ENCODE peak calls at places on chromosomes 6 and 20, in nine cellular contexts. P is fibroblast of villous mesenchyme, L is right lobe of liver, C is left ventricle myocardium inferior, Z is GM12878, R is activated B cell treated with CpG ODN at 0.5 μM for 24 hours, X is astrocyte of the cerebellum, W is AG09309, J is HFF-Myc. S is an unnamed sample.

GRCh38 chr6:100296810-100297544 is 167.7 kb downstream of the SIM1 start:
- DNase-seq in P (peak), L (no peak), C (no peak), Z (no peak), R (no peak), X (peak), W (peak), J (peak), S (no peak)

GRCh38 chr6:75279418-75279817 is 5.2 kb downstream of the TMEM30A start:
- DNase-seq in P (no peak), L (no peak), C (no peak), Z (no peak), R (no peak), X (no peak), W (no peak), J (no peak), S (no peak)

GRCh38 chr20:48656661-48657211 is 171.1 kb downstream of the PREX1 start:
- DNase-seq in P (no peak), L (no peak), C (no peak), Z (no peak), R (no peak), X (no peak), W (no peak), J (no peak), S (no peak)

GRCh38 chr6:131762984-131763383 is 44.8 kb upstream of the ENPP1 start:
- DNase-seq in P (no peak), L (no peak), C (no peak), Z (no peak), R (no peak), X (no peak), W (no peak), J (no peak), S (no peak)

GRCh38 chr6:47358440-47359225 is 48.9 kb upstream of the TNFRSF21 start:
- DNase-seq in P (no peak), L (no peak), C (no peak), Z (peak), R (no peak), X (no peak), W (no peak), J (no peak), S (no peak)

GRCh38 chr6:38658768-38659167 is 19.0 kb upstream of the BTBD9 start:
- DNase-seq in P (no peak), L (no peak), C (no peak), Z (no peak), R (no peak), X (no peak), W (no peak), J (no peak), S (no peak)

GRCh38 chr6:43856005-43856765 is 86.2 kb downstream of the VEGFA start:
- DNase-seq in P (peak), L (peak), C (no peak), Z (no peak), R (no peak), X (peak), W (no peak), J (no peak), S (no peak)

GRCh38 chr6:167238169-167238693 is 52.9 kb upstream of the UNC93A start:
- DNase-seq in P (no peak), L (peak), C (no peak), Z (no peak), R (no peak), X (no peak), W (no peak), J (no peak), S (no peak)

GRCh38 chr6:10414766-10415592 is at the start of gene TFAP2A:
- DNase-seq in P (peak), L (no peak), C (no peak), Z (no peak), R (no peak), X (no peak), W (no peak), J (peak), S (no peak)

GRCh38 chr6:1605822-1606532 is 3.7 kb upstream of the FOXC1 start:
- DNase-seq in P (no peak), L (peak), C (no peak), Z (no peak), R (no peak), X (no peak), W (no peak), J (no peak), S (no peak)

GRCh38 chr6:82875573-82876185 is 190.0 kb downstream of the UBE3D start:
- DNase-seq in P (peak), L (no peak), C (no peak), Z (no peak), R (no peak), X (peak), W (peak), J (peak), S (no peak)

DNA sequence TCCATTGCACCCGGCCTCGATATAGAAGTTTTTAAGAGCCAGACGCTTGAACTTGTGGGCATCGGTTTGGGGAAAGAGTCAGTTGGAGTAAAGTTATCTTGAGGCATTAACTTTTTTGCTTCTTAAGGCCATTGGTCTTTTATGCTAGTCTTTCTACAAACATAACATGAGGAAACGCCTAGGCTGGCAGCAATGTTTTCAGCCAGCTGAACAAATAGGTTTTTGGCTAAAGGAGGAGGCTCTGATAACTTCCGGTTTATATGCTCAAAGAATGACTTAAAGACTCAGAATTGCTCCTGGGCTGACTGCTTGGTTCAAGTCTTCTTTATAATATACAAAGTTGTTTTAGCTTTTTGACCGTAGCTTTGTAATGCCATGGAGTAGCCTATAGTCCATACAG is 46.2 kb downstream of the HLA-C start:
- DNase-seq in P (no peak), L (no peak), C (no peak), Z (no peak), R (no peak), X (no peak), W (no peak), J (no peak), S (no peak)
- TF ChIP-seq CTCF in P (no peak), L (no peak), C (no peak), Z (no peak), R (no peak), X (no peak), W (no peak), J (no peak), S (no peak)

GRCh38 chr20:62297449-62298227 is 5.2 kb upstream of the ADRM1 start:
- DNase-seq in P (no peak), L (no peak), C (no peak), Z (no peak), R (no peak), X (no peak), W (no peak), J (no peak), S (no peak)
- TF ChIP-seq CTCF in P (no peak), L (no peak), C (no peak), Z (no peak), R (no peak), X (no peak), W (no peak), J (no peak), S (no peak)

GRCh38 chr6:16839780-16840179 is 78.5 kb upstream of the ATXN1 start:
- DNase-seq in P (no peak), L (no peak), C (no peak), Z (no peak), R (no peak), X (no peak), W (no peak), J (no peak), S (no peak)
- TF ChIP-seq CTCF in P (no peak), L (no peak), C (no peak), Z (no peak), R (no peak), X (no peak), W (no peak), J (no peak), S (no peak)

GRCh38 chr20:9615766-9616454 is 101.5 kb downstream of the LAMP5 start:
- DNase-seq in P (no peak), L (no peak), C (no peak), Z (peak), R (no peak), X (no peak), W (no peak), J (no peak), S (no peak)

GRCh38 chr20:9615118-9615517 is 100.7 kb downstream of the LAMP5 start:
- DNase-seq in P (no peak), L (no peak), C (no peak), Z (no peak), R (no peak), X (no peak), W (no peak), J (no peak), S (no peak)

GRCh38 chr20:9616455-9616805 is 102.0 kb downstream of the LAMP5 start:
- DNase-seq in P (no peak), L (no peak), C (no peak), Z (no peak), R (no peak), X (no peak), W (no peak), J (no peak), S (no peak)

GRCh38 chr20:9617062-9617461 is 102.7 kb downstream of the LAMP5 start:
- DNase-seq in P (peak), L (peak), C (peak), Z (no peak), R (no peak), X (peak), W (peak), J (peak), S (peak)

GRCh38 chr20:9617940-9618339 is 103.5 kb downstream of the LAMP5 start:
- DNase-seq in P (peak), L (no peak), C (no peak), Z (no peak), R (no peak), X (peak), W (no peak), J (no peak), S (no peak)
- TF ChIP-seq CTCF in P (peak), L (peak), C (peak), Z (peak), R (no peak), X (peak), W (peak), J (peak), S (peak)

GRCh38 chr6:18451756-18452155 is 64.6 kb downstream of the RNF144B start:
- DNase-seq in P (no peak), L (no peak), C (no peak), Z (no peak), R (no peak), X (no peak), W (no peak), J (no peak), S (no peak)
- TF ChIP-seq CTCF in P (no peak), L (no peak), C (no peak), Z (no peak), R (no peak), X (no peak), W (no peak), J (no peak), S (no peak)

DNA sequence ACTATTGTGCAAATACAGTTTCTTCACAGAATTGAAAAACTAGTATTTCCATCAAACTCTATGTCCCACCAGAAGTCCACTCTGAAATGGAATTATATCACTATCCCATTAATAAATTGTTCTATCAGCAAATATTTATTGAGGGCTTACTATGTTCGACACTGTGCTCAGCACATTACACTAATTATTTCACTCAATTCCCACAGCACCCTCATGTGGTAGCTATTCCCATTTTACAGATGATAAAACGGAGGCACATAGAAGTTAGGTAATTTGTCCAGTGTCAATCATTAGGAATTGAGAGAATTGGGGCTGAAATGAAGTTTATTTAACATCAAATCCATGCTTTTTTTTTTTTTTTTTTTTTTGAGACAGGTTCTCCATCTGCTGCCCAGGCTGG is 52.5 kb downstream of the MKKS start:
- DNase-seq in P (no peak), L (no peak), C (no peak), Z (no peak), R (no peak), X (no peak), W (no peak), J (no peak), S (no peak)
- TF ChIP-seq CTCF in P (no peak), L (peak), C (no peak), Z (no peak), R (no peak), X (peak), W (peak), J (no peak), S (no peak)

GRCh38 chr20:1298888-1299511 is 29.9 kb downstream of the SDCBP2 start:
- DNase-seq in P (no peak), L (no peak), C (no peak), Z (no peak), R (no peak), X (no peak), W (no peak), J (no peak), S (no peak)
- TF ChIP-seq CTCF in P (no peak), L (no peak), C (no peak), Z (no peak), R (no peak), X (no peak), W (no peak), J (no peak), S (no peak)

DNA sequence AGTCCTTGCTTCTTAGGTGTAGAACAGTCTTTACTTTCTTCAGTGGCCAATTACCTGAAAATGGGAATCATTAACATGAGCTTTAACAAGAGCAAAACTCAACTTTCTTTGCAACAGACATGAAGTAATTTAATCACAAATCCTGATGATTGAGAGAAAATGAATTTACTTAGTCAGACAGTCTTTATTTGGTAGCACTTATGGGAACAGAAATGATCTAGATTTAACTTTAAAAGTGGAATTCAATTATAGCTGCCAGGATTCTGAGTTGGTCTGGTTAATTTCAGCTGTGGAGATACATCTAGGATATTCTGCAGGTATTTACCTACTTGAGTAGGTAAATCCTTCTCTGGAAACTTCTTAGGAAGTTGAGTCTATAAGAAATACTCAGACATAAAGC is 444.3 kb upstream of the PLCB4 start:
- DNase-seq in P (no peak), L (no peak), C (no peak), Z (no peak), R (no peak), X (no peak), W (no peak), J (no peak), S (no peak)
- TF ChIP-seq CTCF in P (no peak), L (no peak), C (no peak), Z (no peak), R (no peak), X (no peak), W (no peak), J (no peak), S (no peak)